ENCODE peak calls at places on chromosome 16, in four cellular contexts. J is hepatocyte; U is CD8-positive, alpha-beta T cell; V is adrenal gland. E is an unnamed sample.
A peak's percentile ranks its signal among the peaks of the same experiment; 100 is the strongest.

GRCh38 chr16:24577167-24577566 is 37.8 kb downstream of the RBBP6 start:
- DNase-seq in V (no peak), U (no peak), J (no peak), E (no peak)

GRCh38 chr16:84633622-84634021 is 14.7 kb upstream of the KLHL36 start:
- DNase-seq in J (no peak), V (peak; percentile 88), U (no peak), E (no peak)

GRCh38 chr16:78751601-78752000 is 652.1 kb downstream of the WWOX start:
- DNase-seq in U (no peak), J (no peak), V (no peak), E (no peak)

GRCh38 chr16:88737298-88738166 is 31.2 kb downstream of the CTU2 start:
- DNase-seq in V (peak; percentile 86), U (peak; percentile 59), J (peak; percentile 75), E (no peak)

GRCh38 chr16:72925631-72925979 is 122.3 kb downstream of the ZFHX3 start:
- DNase-seq in V (no peak), J (no peak), U (no peak), E (no peak)

GRCh38 chr16:64626771-64627170 is 495.1 kb downstream of the CDH11 start:
- DNase-seq in U (no peak), V (no peak), J (peak; percentile 16), E (no peak)

GRCh38 chr16:83717814-83718213 is 90.0 kb upstream of the HSBP1 start:
- DNase-seq in U (no peak), J (no peak), V (no peak), E (no peak)

GRCh38 chr16:85455534-85455933 is 157.6 kb upstream of the GSE1 start:
- DNase-seq in U (no peak), J (no peak), V (no peak), E (no peak)

GRCh38 chr16:27863377-27863776 is 200.1 kb downstream of the GSG1L start:
- DNase-seq in V (no peak), J (no peak), U (no peak), E (no peak)

GRCh38 chr16:62548095-62548494 is 511.9 kb upstream of the CDH8 start:
- DNase-seq in J (no peak), V (no peak), U (no peak), E (no peak)

GRCh38 chr16:30124985-30125379 is 2.0 kb upstream of the MAPK3 start:
- DNase-seq in U (no peak), V (no peak), J (no peak), E (no peak)

GRCh38 chr16:27439273-27440018 is 37.5 kb downstream of the IL21R start:
- DNase-seq in U (no peak), V (peak; percentile 4), J (no peak), E (no peak)

GRCh38 chr16:14289692-14290340 is 218.7 kb downstream of the MRTFB start:
- DNase-seq in J (no peak), V (no peak), U (no peak), E (no peak)

GRCh38 chr16:89019511-89019910 is 42.5 kb upstream of the CBFA2T3 start:
- DNase-seq in V (no peak), J (no peak), U (no peak), E (no peak)

GRCh38 chr16:4767872-4768548 is 1.0 kb upstream of the ZNF500 start:
- DNase-seq in J (no peak), V (peak; percentile 48), U (no peak), E (no peak)

GRCh38 chr16:66408181-66409048 is 18.7 kb upstream of the BEAN1 start:
- DNase-seq in J (peak; percentile 77), V (peak; percentile 29), U (peak; percentile 23), E (no peak)

GRCh38 chr16:83899978-83900377 is 1.1 kb downstream of the MLYCD start:
- DNase-seq in U (no peak), J (no peak), V (no peak), E (no peak)

GRCh38 chr16:7270823-7271222 is 61.8 kb upstream of the RBFOX1 start:
- DNase-seq in V (no peak), J (no peak), U (no peak), E (no peak)

GRCh38 chr16:6602401-6602800 is 730.2 kb upstream of the RBFOX1 start:
- DNase-seq in U (no peak), J (no peak), V (no peak), E (no peak)

GRCh38 chr16:88727871-88728270 is 21.6 kb downstream of the CTU2 start:
- DNase-seq in J (no peak), U (no peak), V (no peak), E (no peak)

GRCh38 chr16:69520800-69521602 is 44.8 kb upstream of the NFAT5 start:
- DNase-seq in V (no peak), J (no peak), U (no peak), E (no peak)

GRCh38 chr16:71754108-71754507 is 29.6 kb upstream of the PHLPP2 start:
- DNase-seq in U (no peak), J (no peak), V (no peak), E (no peak)

GRCh38 chr16:77276686-77277085 is 77.5 kb downstream of the SYCE1L start:
- DNase-seq in V (no peak), J (no peak), U (no peak), E (no peak)

GRCh38 chr16:1309888-1310831 is 724 bp downstream of the UBE2I start:
- DNase-seq in U (peak; percentile 59), V (peak; percentile 77), J (peak; percentile 68), E (no peak)

GRCh38 chr16:278863-279366 is 1.5 kb upstream of the ARHGDIG start:
- DNase-seq in V (no peak), U (peak; percentile 23), J (no peak), E (no peak)

GRCh38 chr16:69182730-69183416 is 4.1 kb upstream of the SNTB2 start:
- DNase-seq in J (no peak), U (no peak), V (no peak), E (no peak)

DNA sequence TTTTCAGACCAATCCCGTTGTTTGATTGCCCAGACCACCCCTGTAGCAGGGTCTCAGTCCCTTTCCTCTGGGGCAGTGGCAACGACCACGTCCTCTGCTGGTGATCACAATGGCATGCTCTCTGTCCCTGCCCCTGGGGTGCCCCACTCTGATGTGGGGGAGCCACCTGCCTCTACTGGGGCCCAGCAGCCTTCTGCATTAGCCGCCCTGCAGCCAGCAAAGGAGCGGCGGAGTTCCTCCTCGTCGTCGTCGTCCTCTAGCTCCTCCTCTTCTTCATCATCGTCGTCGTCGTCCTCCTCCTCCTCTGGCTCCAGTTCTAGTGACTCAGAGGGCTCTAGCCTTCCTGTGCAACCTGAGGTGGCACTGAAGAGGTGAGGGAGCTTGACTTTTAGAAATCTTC is 9.2 kb downstream of the ELOB start:
- DNase-seq in U (no peak), V (peak; percentile 81), J (no peak), E (no peak)
- H3K36me3 ChIP-seq in U (peaks cover 93% of the 10 kb centered on the region), V (no peaks in the 10 kb centered on the region), J (peaks cover 12% of the 10 kb centered on the region), E (peaks cover 85% of the 10 kb centered on the region)

DNA sequence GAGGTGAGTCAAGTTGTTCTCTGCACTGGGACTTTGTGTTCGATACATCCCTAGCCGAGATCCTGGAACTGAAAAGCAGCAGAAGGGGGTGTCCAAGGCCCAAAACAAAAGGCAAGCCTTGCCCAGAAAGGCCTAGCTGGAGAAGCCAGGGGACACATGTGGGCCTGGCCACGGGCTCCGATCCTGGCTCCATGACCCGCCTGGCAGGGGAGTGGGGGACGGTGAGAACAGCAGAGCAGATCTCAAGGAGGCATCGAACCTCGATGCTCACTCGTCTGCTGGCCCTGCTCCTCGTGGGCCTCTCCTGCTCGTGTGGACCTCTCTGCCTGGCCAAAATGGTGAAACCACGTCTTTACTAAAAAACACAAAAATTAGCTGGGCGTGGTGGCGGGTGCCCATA is 8.9 kb downstream of the CCNF start:
- DNase-seq in J (no peak), V (no peak), U (no peak), E (no peak)
- H3K36me3 ChIP-seq in J (no peaks in the 10 kb centered on the region), V (no peaks in the 10 kb centered on the region), U (no peaks in the 10 kb centered on the region), E (peaks cover 22% of the 10 kb centered on the region)

GRCh38 chr16:67546091-67546501 is 16.2 kb upstream of the CTCF start:
- DNase-seq in U (no peak), V (no peak), J (no peak), E (no peak)
- H3K36me3 ChIP-seq in U (no peaks in the 10 kb centered on the region), V (no peaks in the 10 kb centered on the region), J (no peaks in the 10 kb centered on the region), E (no peaks in the 10 kb centered on the region)

DNA sequence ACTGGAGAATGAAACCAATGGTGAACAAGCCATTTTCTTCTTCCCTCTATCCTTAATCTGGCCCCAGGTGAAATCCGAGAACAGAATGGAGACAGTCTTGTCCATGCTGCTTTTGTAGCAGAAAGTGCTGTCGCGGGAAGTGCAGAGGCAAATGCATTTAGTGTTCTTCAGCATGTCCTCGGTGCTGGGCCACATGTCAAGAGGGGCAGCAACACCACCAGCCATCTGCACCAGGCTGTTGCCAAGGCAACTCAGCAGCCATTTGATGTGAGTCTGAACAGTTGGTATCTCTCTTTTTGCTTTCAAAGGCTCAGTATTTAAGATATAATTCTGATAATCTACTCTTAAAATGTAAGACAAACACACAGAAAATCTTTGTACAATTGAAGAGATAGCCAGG is 18.7 kb downstream of the UQCRC2 start:
- DNase-seq in J (no peak), V (no peak), U (no peak), E (no peak)
- H3K36me3 ChIP-seq in J (no peaks in the 10 kb centered on the region), V (no peaks in the 10 kb centered on the region), U (peaks cover 81% of the 10 kb centered on the region), E (peaks cover 15% of the 10 kb centered on the region)